ENCODE peak calls at places on chromosomes 13 and 19, in ten cellular contexts. L, P, B, M, Z, T, C, F, I and O are unnamed samples.

GRCh38 chr19:19388568-19389555 is 16.6 kb upstream of the GATAD2A start:
- DNase-seq in L (no peak), P (no peak), B (peak), M (no peak), Z (no peak), T (no peak), C (no peak), F (no peak), I (no peak), O (no peak)

GRCh38 chr13:49308104-49308875 is 60.6 kb downstream of the CDADC1 start:
- DNase-seq in L (no peak), P (peak), B (no peak), M (no peak), Z (no peak), T (no peak), C (peak), F (peak), I (no peak), O (no peak)

GRCh38 chr13:110119943-110120905 is 186.7 kb downstream of the COL4A1 start:
- DNase-seq in L (no peak), P (no peak), B (no peak), M (peak), Z (no peak), T (no peak), C (no peak), F (no peak), I (peak), O (no peak)

GRCh38 chr13:38900188-38900587 is 90.4 kb downstream of the STOML3 start:
- DNase-seq in L (no peak), P (no peak), B (peak), M (peak), Z (peak), T (no peak), C (no peak), F (no peak), I (no peak), O (peak)

GRCh38 chr19:35362261-35363000 is 4.2 kb downstream of the FFAR3 start:
- DNase-seq in L (no peak), P (no peak), B (no peak), M (no peak), Z (no peak), T (no peak), C (no peak), F (no peak), I (no peak), O (no peak)

GRCh38 chr19:55585658-55586339 is 5.2 kb upstream of the ZNF579 start:
- DNase-seq in L (peak), P (peak), B (peak), M (no peak), Z (peak), T (peak), C (peak), F (no peak), I (peak), O (no peak)

GRCh38 chr13:26529441-26529840 is 28.0 kb upstream of the WASF3 start:
- DNase-seq in L (peak), P (peak), B (peak), M (no peak), Z (peak), T (no peak), C (no peak), F (no peak), I (peak), O (peak)

GRCh38 chr13:113758651-113759524 is at the start of gene TMEM255B:
- DNase-seq in L (peak), P (peak), B (peak), M (peak), Z (peak), T (peak), C (peak), F (peak), I (peak), O (peak)

GRCh38 chr13:99308481-99309087 is 1.4 kb upstream of the GPR183 start:
- DNase-seq in L (no peak), P (no peak), B (no peak), M (no peak), Z (no peak), T (no peak), C (no peak), F (no peak), I (no peak), O (no peak)

GRCh38 chr13:79692846-79693245 is 211.9 kb downstream of the NDFIP2 start:
- DNase-seq in L (no peak), P (no peak), B (no peak), M (no peak), Z (no peak), T (no peak), C (no peak), F (no peak), I (no peak), O (no peak)

GRCh38 chr13:46124967-46125933 is 20.4 kb upstream of the CPB2 start:
- DNase-seq in L (no peak), P (no peak), B (peak), M (no peak), Z (peak), T (no peak), C (no peak), F (no peak), I (no peak), O (no peak)

GRCh38 chr13:96781141-96781540 is 213.1 kb downstream of the OXGR1 start:
- DNase-seq in L (no peak), P (peak), B (no peak), M (no peak), Z (peak), T (no peak), C (peak), F (no peak), I (no peak), O (no peak)

GRCh38 chr19:48968179-48968661 is 3.1 kb downstream of the FTL start:
- DNase-seq in L (no peak), P (no peak), B (no peak), M (peak), Z (no peak), T (no peak), C (no peak), F (no peak), I (no peak), O (no peak)

GRCh38 chr13:84574851-84575250 is 692.6 kb upstream of the SLITRK1 start:
- DNase-seq in L (no peak), P (no peak), B (no peak), M (no peak), Z (peak), T (no peak), C (no peak), F (no peak), I (no peak), O (peak)

GRCh38 chr19:2164020-2164988 is 571 bp downstream of the DOT1L start:
- DNase-seq in L (peak), P (no peak), B (no peak), M (no peak), Z (no peak), T (peak), C (no peak), F (no peak), I (no peak), O (no peak)

GRCh38 chr13:31749929-31750328 is 10.6 kb downstream of the RXFP2 start:
- DNase-seq in L (no peak), P (no peak), B (peak), M (no peak), Z (peak), T (no peak), C (no peak), F (peak), I (no peak), O (no peak)

GRCh38 chr13:99103536-99103935 is 97.1 kb upstream of the UBAC2 start:
- DNase-seq in L (no peak), P (no peak), B (no peak), M (no peak), Z (no peak), T (no peak), C (no peak), F (no peak), I (peak), O (peak)

GRCh38 chr19:4496304-4496703 is 22.0 kb downstream of the PLIN4 start:
- DNase-seq in L (no peak), P (no peak), B (no peak), M (no peak), Z (no peak), T (no peak), C (no peak), F (no peak), I (no peak), O (no peak)

GRCh38 chr19:38723606-38724379 is 20.5 kb downstream of the CAPN12 start:
- DNase-seq in L (no peak), P (no peak), B (no peak), M (no peak), Z (no peak), T (no peak), C (no peak), F (no peak), I (no peak), O (no peak)

GRCh38 chr13:33379597-33379996 is 94.0 kb upstream of the STARD13 start:
- DNase-seq in L (no peak), P (no peak), B (no peak), M (no peak), Z (no peak), T (no peak), C (no peak), F (no peak), I (no peak), O (no peak)

GRCh38 chr19:58237324-58237723 is 8.6 kb downstream of the ZNF544 start:
- DNase-seq in L (no peak), P (no peak), B (no peak), M (no peak), Z (no peak), T (no peak), C (no peak), F (no peak), I (no peak), O (no peak)

GRCh38 chr13:67726979-67727378 is 496.8 kb upstream of the PCDH9 start:
- DNase-seq in L (no peak), P (no peak), B (no peak), M (no peak), Z (no peak), T (no peak), C (no peak), F (no peak), I (peak), O (no peak)